ENCODE peak calls at places on chromosomes 2 and 18, in nine cellular contexts. W is mesendoderm, S is astrocyte, A is SK-N-SH, O is K562, U is IMR-90, N is H9, L is endothelial cell of umbilical vein, K is GM23248. C is an unnamed sample.

GRCh38 chr2:3628800-3629199 is 29.2 kb upstream of the ALLC start:
- DNase-seq in L (no peak), K (no peak), S (no peak), O (peak; percentile 58), U (no peak), W (peak; percentile 66), A (no peak), N (peak; percentile 82), C (peak; percentile 64)

GRCh38 chr2:202038471-202039277 is 5.0 kb downstream of the FZD7 start:
- DNase-seq in N (peak; percentile 77), K (peak; percentile 65), U (peak; percentile 62), L (no peak), W (peak; percentile 90), S (peak; percentile 65), A (no peak), O (peak; percentile 66), C (no peak)

GRCh38 chr2:236309669-236310029 is 45.4 kb upstream of the ASB18 start:
- DNase-seq in K (peak; percentile 47), W (peak; percentile 65), U (no peak), N (peak; percentile 73), A (peak; percentile 49), L (peak; percentile 39), S (peak; percentile 3), O (peak; percentile 34), C (no peak)

GRCh38 chr2:55958756-55959155 is 35.2 kb upstream of the EFEMP1 start:
- DNase-seq in L (no peak), K (no peak), N (no peak), A (no peak), O (no peak), S (peak; percentile 75), U (no peak), W (no peak), C (no peak)

GRCh38 chr2:236378851-236379250 is 114.6 kb upstream of the ASB18 start:
- DNase-seq in O (no peak), S (no peak), A (no peak), L (no peak), W (no peak), K (no peak), U (no peak), N (peak; percentile 25), C (no peak)

GRCh38 chr2:233386382-233387041 is 32.2 kb downstream of the DGKD start:
- DNase-seq in S (peak; percentile 54), K (peak; percentile 71), O (no peak), A (no peak), U (peak; percentile 51), W (no peak), N (no peak), L (peak; percentile 20), C (peak; percentile 60)

GRCh38 chr2:69694894-69695849 is 46.8 kb upstream of the ANXA4 start:
- DNase-seq in L (no peak), W (no peak), N (no peak), K (peak; percentile 74), S (peak; percentile 99), U (peak; percentile 91), A (no peak), O (no peak), C (no peak)

GRCh38 chr2:174011796-174012195 is 46.6 kb upstream of the SP3 start:
- DNase-seq in L (no peak), S (no peak), O (no peak), W (no peak), K (no peak), A (no peak), U (no peak), N (no peak), C (no peak)

GRCh38 chr2:178478102-178478441 is 328 bp downstream of the FKBP7 start:
- DNase-seq in O (peak; percentile 36), U (peak; percentile 31), S (no peak), W (no peak), L (no peak), K (peak; percentile 68), A (no peak), N (no peak), C (no peak)

GRCh38 chr2:178479275-178479616 is 846 bp upstream of the FKBP7 start:
- DNase-seq in K (no peak), W (peak; percentile 15), L (no peak), A (no peak), S (no peak), N (no peak), O (no peak), U (no peak), C (no peak)

GRCh38 chr2:178478442-178479274 is at the start of gene FKBP7:
- DNase-seq in S (peak; percentile 66), O (peak; percentile 93), K (peak; percentile 96), N (peak; percentile 85), W (peak; percentile 89), L (peak; percentile 85), U (peak; percentile 77), A (peak; percentile 90), C (peak; percentile 95)

GRCh38 chr2:178476477-178476876 is 1.9 kb downstream of the FKBP7 start:
- DNase-seq in K (no peak), U (no peak), O (no peak), S (no peak), N (no peak), A (no peak), L (no peak), W (no peak), C (no peak)

DNA sequence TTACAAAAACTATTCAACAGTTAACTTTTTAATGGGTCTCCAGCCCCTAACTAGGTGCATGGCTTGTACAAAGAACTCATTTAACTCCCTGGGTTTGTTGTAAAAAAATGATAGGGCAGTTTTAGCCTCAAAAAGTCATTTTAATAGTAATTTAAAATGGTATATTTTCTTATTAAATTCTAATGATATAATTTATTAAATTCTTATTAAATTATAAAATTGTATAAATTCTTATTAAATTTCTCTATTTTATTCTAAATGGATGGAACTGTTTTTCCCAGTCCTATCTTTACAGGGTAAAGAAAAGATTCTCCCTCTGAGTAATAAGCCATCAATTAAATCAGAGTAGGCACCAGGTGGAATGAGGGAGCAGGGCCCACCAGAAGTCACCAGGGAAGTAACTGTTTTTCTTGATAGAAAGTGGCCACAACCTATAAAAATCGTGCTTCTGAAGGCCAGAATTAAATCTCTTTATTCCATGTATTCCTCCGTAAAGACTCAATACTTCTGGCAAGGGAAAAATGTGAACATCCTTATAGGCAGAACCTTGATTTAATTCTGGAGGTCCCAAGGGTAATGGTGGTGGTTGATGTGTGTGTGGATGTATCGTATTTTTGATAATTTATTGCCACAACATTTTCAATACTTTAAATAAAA is 829 bp downstream of the FKBP7 start:
- DNase-seq in K (no peak), O (no peak), N (no peak), L (no peak), A (peak; percentile 34), U (no peak), S (no peak), W (no peak), C (no peak)
- H3K27ac ChIP-seq in K (peak overlapping the region; percentile 99), O (peak overlapping the region; percentile 72), N (no peak overlapping the region), L (peak overlapping the region; percentile 88), A (peak overlapping the region; percentile 78), U (no peak overlapping the region), S (peak overlapping the region; percentile 93), W (no peak overlapping the region), C (peak overlapping the region; percentile 12)

GRCh38 chr2:240432820-240433801 is 2.4 kb upstream of the GPC1 start:
- DNase-seq in O (no peak), K (no peak), S (no peak), U (no peak), A (no peak), L (no peak), N (peak; percentile 26), W (no peak), C (peak; percentile 69)
- H3K9ac ChIP-seq in O (no peak overlapping the region), K (peak overlapping the region; percentile 68), S (peak overlapping the region; percentile 66), U (peak overlapping the region; percentile 62), A (no peak overlapping the region), L (no peak overlapping the region), N (no peak overlapping the region), W (no peak overlapping the region), C (no peak overlapping the region)

GRCh38 chr18:12053312-12053711 is 40.3 kb upstream of the ANKRD62 start:
- DNase-seq in U (no peak), A (no peak), O (no peak), S (no peak), K (no peak), W (no peak), N (no peak), L (no peak), C (no peak)

GRCh38 chr18:12048010-12048826 is 45.4 kb upstream of the ANKRD62 start:
- DNase-seq in O (no peak), S (no peak), N (peak; percentile 73), A (no peak), K (peak; percentile 51), U (no peak), L (no peak), W (peak; percentile 29), C (no peak)

GRCh38 chr18:12048827-12049175 is 44.8 kb upstream of the ANKRD62 start:
- DNase-seq in A (no peak), S (peak; percentile 84), O (no peak), K (peak; percentile 66), N (no peak), W (no peak), L (no peak), U (peak; percentile 80), C (no peak)

GRCh38 chr18:12052866-12053265 is 40.8 kb upstream of the ANKRD62 start:
- DNase-seq in W (no peak), N (no peak), K (no peak), A (no peak), O (no peak), L (no peak), S (no peak), U (no peak), C (no peak)

DNA sequence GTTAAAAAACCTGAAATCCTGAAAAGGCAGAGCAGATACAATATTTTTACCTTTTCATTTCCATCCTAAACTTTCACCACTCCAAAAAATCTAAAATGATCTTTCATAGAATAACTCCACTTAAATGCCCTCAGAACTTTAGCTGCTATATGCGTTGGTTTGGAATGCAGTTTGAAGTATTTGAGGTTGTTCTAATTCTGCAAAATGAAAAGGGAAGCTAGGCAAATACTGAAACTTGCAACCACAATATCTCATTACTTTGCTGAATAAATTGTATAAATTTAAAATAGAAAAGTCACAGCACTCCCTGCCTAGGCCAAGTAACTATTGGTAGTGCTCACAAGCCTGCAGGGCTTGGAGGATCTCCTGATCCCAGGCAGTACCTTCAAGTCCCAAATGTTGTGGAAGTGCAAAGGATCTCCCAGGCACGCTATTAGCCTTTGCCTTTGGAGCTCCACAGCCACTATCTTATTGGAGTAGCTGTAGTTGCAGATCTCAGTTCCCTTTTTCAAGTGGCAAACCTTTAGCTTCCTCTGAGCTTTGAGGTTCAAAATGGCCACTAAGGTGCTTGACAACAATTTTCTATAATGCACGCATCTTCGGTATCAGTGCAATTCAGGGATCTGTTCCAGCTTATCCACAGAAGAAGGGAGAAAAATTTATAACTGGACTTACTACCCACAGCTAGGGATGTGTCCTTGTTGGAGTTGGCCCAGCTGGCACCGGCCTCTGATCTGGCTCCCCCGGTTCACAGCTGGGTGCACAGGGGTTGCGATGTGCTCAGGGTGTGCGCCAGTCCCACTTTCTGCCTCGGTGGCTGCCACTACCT is 43.4 kb upstream of the ANKRD62 start:
- DNase-seq in N (no peak), U (no peak), L (no peak), O (no peak), W (no peak), S (no peak), A (no peak), K (no peak), C (peak; percentile 75)
- H3K27ac ChIP-seq in N (no peak overlapping the region), U (no peak overlapping the region), L (no peak overlapping the region), O (no peak overlapping the region), W (no peak overlapping the region), S (no peak overlapping the region), A (no peak overlapping the region), K (no peak overlapping the region), C (no peak overlapping the region)

DNA sequence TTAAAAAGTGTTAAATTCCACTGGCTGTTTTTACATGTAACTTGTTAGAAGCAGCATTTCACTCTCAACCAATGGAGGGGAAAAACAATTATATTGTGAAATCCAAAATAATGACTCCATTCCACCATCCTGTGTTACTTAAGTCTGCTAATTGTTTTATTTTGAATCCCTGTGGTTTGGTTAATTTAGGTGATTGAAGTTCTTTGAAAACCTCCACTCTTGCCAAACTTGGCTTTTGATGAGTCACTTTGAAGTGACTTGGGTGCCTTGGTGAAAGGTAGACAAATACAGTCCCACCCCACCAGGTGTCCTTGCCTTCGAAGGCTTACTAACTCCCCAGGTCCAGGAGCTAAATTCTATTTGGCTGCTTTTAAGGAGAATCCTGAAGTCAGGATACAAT is 1303.8 kb upstream of the NRXN1 start:
- DNase-seq in W (peak; percentile 88), K (no peak), S (no peak), L (no peak), U (no peak), O (no peak), N (no peak), A (no peak), C (no peak)
- H3K9ac ChIP-seq in W (no peak overlapping the region), K (no peak overlapping the region), S (no peak overlapping the region), L (no peak overlapping the region), U (no peak overlapping the region), O (no peak overlapping the region), N (no peak overlapping the region), A (no peak overlapping the region), C (no peak overlapping the region)